ENCODE peak calls at places on chromosomes 7 and 10, in ten cellular contexts. D is GM13976, N is tibial artery, R is uterus, O is B cell, U is thoracic aorta, T is WTC11, M is DND-41, Q is BE2C, Y is type B pancreatic cell. I is an unnamed sample.

GRCh38 chr10:30639946-30640786 is 10.6 kb upstream of the LYZL2 start:
- DNase-seq in D (peak), N (no peak), R (no peak), O (peak), U (no peak), T (no peak), M (peak), Q (no peak), Y (no peak), I (peak)

GRCh38 chr7:23467731-23468720 is 2.3 kb downstream of the IGF2BP3 start:
- DNase-seq in D (peak), N (no peak), R (no peak), O (peak), U (no peak), T (peak), M (no peak), Q (peak), Y (no peak), I (peak)

GRCh38 chr7:36300696-36301350 is 88.8 kb upstream of the ANLN start:
- DNase-seq in D (no peak), N (no peak), R (no peak), O (no peak), U (no peak), T (no peak), M (no peak), Q (no peak), Y (no peak), I (no peak)

GRCh38 chr7:17299477-17299991 is 1.1 kb downstream of the AHR start:
- DNase-seq in D (no peak), N (no peak), R (no peak), O (peak), U (no peak), T (no peak), M (no peak), Q (no peak), Y (no peak), I (peak)

GRCh38 chr10:91493313-91493712 is 83.2 kb downstream of the HECTD2 start:
- DNase-seq in D (peak), N (no peak), R (no peak), O (no peak), U (no peak), T (no peak), M (no peak), Q (no peak), Y (no peak), I (no peak)

GRCh38 chr10:21675157-21675796 is 141.2 kb downstream of the MLLT10 start:
- DNase-seq in D (peak), N (no peak), R (no peak), O (no peak), U (no peak), T (peak), M (peak), Q (peak), Y (no peak), I (no peak)

GRCh38 chr10:109880886-109881467 is 42.3 kb downstream of the XPNPEP1 start:
- DNase-seq in D (peak), N (no peak), R (no peak), O (no peak), U (no peak), T (no peak), M (no peak), Q (no peak), Y (no peak), I (peak)

GRCh38 chr7:14821757-14822480 is 80.6 kb downstream of the DGKB start:
- DNase-seq in D (no peak), N (no peak), R (no peak), O (no peak), U (no peak), T (no peak), M (no peak), Q (no peak), Y (no peak), I (no peak)

GRCh38 chr7:50534690-50535290 is 30.4 kb downstream of the DDC start:
- DNase-seq in D (no peak), N (no peak), R (no peak), O (no peak), U (no peak), T (no peak), M (no peak), Q (peak), Y (no peak), I (no peak)

GRCh38 chr10:97138174-97138573 is 47.6 kb downstream of the SLIT1 start:
- DNase-seq in D (no peak), N (no peak), R (no peak), O (no peak), U (no peak), T (peak), M (no peak), Q (no peak), Y (no peak), I (no peak)
- TF ChIP-seq CTCF in D (no peak), N (no peak), R (no peak), O (no peak), U (no peak), T (no peak), M (peak), Q (peak), Y (peak), I (peak)

GRCh38 chr10:18594574-18595156 is 56.7 kb downstream of the NSUN6 start:
- DNase-seq in D (no peak), N (no peak), R (no peak), O (no peak), U (no peak), T (peak), M (no peak), Q (peak), Y (no peak), I (no peak)
- TF ChIP-seq CTCF in D (no peak), N (no peak), R (no peak), O (no peak), U (no peak), T (peak), M (peak), Q (peak), Y (peak), I (peak)

DNA sequence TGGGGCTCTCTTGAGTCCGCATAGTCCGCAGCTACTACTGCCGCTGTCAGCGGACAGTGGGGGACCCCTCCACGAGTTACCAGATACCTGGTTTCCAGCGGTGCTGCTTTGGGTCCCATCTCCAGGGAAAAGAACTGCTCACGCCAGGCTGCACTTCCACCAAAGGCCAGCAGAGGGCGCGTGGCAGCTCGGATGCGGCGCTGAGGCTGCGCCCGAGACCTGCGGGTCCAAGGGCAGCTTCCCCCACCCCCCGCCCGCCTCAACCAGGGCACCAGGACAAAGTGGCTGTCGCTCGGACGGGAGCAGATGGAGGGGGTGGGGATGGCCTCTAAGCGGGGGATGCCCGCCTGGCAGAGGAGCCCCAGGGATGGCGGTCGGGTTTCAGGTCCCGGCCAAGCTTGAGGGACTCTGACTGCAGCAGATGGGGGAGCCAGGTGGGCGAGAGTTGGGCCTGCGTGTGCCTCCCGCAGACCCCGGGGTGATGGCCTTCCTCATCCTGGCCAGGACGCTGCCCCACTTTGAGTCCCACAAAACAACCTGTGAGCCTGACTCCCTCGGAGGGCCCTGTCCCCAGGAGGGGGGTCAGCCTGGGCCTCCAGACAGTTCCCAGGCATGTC is 23.8 kb upstream of the ZNF735 start:
- DNase-seq in D (no peak), N (no peak), R (no peak), O (peak), U (no peak), T (no peak), M (no peak), Q (peak), Y (no peak), I (no peak)
- TF ChIP-seq CTCF in D (no peak), N (peak), R (peak), O (peak), U (peak), T (peak), M (peak), Q (peak), Y (peak), I (peak)

GRCh38 chr7:28298870-28299484 is 113.3 kb upstream of the CREB5 start:
- DNase-seq in D (no peak), N (no peak), R (peak), O (no peak), U (no peak), T (peak), M (no peak), Q (peak), Y (no peak), I (no peak)

GRCh38 chr7:28299556-28299955 is 112.8 kb upstream of the CREB5 start:
- DNase-seq in D (no peak), N (no peak), R (no peak), O (no peak), U (no peak), T (no peak), M (no peak), Q (no peak), Y (no peak), I (no peak)

GRCh38 chr7:28293529-28293835 is 112.9 kb upstream of the JAZF1 start:
- DNase-seq in D (no peak), N (no peak), R (no peak), O (no peak), U (no peak), T (no peak), M (no peak), Q (no peak), Y (no peak), I (no peak)

GRCh38 chr7:28297821-28298439 is 114.4 kb upstream of the CREB5 start:
- DNase-seq in D (no peak), N (no peak), R (no peak), O (peak), U (no peak), T (no peak), M (no peak), Q (no peak), Y (no peak), I (no peak)

DNA sequence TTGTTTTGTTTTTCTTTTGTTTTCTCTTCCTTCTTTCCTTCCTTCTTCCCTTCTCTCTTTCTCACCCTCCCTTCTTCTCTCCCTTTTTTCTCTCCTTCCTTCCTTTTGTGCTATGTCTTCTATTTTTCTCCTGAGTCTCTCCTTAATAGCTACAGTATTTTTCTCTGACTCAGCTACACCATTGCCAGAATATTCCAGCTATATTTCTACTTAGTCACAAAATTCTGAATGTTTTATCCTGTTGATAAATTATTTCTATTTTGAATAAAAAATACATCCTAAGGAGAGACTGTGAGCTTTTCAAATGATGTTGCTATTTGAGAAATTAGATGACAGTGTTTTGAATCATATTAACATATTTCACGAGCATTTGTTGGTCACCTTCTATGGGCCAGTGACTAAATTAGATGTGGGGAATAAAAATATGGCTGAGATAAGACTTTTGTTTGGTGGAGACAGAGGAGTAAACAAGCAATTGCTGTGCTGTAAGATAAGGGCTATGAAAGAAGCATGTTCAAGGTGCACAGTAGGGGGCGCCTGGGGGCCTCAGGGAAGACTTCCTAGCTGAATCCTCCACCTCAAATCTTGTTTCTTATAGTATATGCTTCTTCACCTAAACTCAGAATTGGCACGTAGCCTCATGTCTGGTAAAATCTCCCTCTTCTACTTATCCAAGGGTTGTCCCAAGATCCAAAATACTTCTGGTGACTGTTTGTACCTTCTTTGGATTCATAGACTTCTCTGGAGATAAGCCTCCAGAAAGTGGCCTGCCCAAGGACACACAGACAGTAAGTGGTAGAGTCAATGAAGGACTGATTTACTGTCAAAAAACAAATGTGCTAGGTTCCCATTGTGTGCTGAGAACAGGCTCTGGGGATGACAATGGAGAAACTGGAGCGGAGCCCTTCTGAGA is 115.5 kb upstream of the CREB5 start:
- DNase-seq in D (no peak), N (no peak), R (no peak), O (no peak), U (no peak), T (peak), M (peak), Q (peak), Y (no peak), I (no peak)
- TF ChIP-seq CTCF in D (peak), N (peak), R (no peak), O (no peak), U (peak), T (peak), M (peak), Q (peak), Y (peak), I (peak)

GRCh38 chr7:27239780-27240731 is 2.5 kb upstream of the EVX1 start:
- DNase-seq in D (no peak), N (no peak), R (no peak), O (no peak), U (no peak), T (no peak), M (no peak), Q (no peak), Y (no peak), I (peak)

GRCh38 chr7:27236053-27236410 is 6.6 kb upstream of the EVX1 start:
- DNase-seq in D (no peak), N (no peak), R (no peak), O (no peak), U (no peak), T (no peak), M (no peak), Q (no peak), Y (no peak), I (no peak)

GRCh38 chr7:27238979-27239779 is 3.4 kb upstream of the EVX1 start:
- DNase-seq in D (no peak), N (no peak), R (no peak), O (no peak), U (no peak), T (no peak), M (no peak), Q (no peak), Y (no peak), I (no peak)

GRCh38 chr7:27237735-27238334 is 4.8 kb upstream of the EVX1 start:
- DNase-seq in D (no peak), N (no peak), R (no peak), O (no peak), U (no peak), T (no peak), M (no peak), Q (no peak), Y (no peak), I (no peak)

GRCh38 chr7:27235387-27236052 is 7.1 kb upstream of the EVX1 start:
- DNase-seq in D (peak), N (no peak), R (peak), O (no peak), U (no peak), T (peak), M (no peak), Q (peak), Y (peak), I (no peak)
- TF ChIP-seq CTCF in D (peak), N (no peak), R (peak), O (no peak), U (no peak), T (no peak), M (no peak), Q (peak), Y (peak), I (peak)

GRCh38 chr7:24757799-24758275 is 573 bp upstream of the GSDME start:
- DNase-seq in D (no peak), N (no peak), R (no peak), O (no peak), U (no peak), T (no peak), M (no peak), Q (no peak), Y (peak), I (peak)
- TF ChIP-seq CTCF in D (no peak), N (no peak), R (no peak), O (no peak), U (no peak), T (no peak), M (no peak), Q (no peak), Y (no peak), I (peak)

GRCh38 chr7:98872328-98872924 is 2.6 kb upstream of the TMEM130 start:
- DNase-seq in D (peak), N (no peak), R (no peak), O (peak), U (no peak), T (no peak), M (peak), Q (peak), Y (no peak), I (no peak)
- TF ChIP-seq CTCF in D (peak), N (no peak), R (no peak), O (peak), U (no peak), T (no peak), M (peak), Q (peak), Y (peak), I (peak)